ENCODE peak calls at places on chromosomes 2 and 18, in eight cellular contexts. G is thoracic aorta, Y is T-helper 17 cell, I is EH, L is retina, F is lower leg skin, A is sciatic nerve, U is type B pancreatic cell. Z is an unnamed sample.

GRCh38 chr2:40384714-40385113 is 67.2 kb downstream of the SLC8A1 start:
- DNase-seq in Y (no peak), F (no peak), U (no peak), A (no peak), G (no peak), I (peak), L (no peak), Z (no peak)

GRCh38 chr18:24341361-24341760 is 56.3 kb downstream of the OSBPL1A start:
- DNase-seq in L (no peak), I (peak), G (no peak), F (no peak), U (no peak), Y (no peak), A (no peak), Z (no peak)

GRCh38 chr18:62925031-62925688 is 209.8 kb downstream of the PHLPP1 start:
- DNase-seq in U (no peak), F (no peak), Y (no peak), L (no peak), G (no peak), A (no peak), I (peak), Z (no peak)

GRCh38 chr2:69741281-69742169 is at the start of gene ANXA4:
- DNase-seq in I (peak), F (peak), L (peak), U (peak), G (peak), Y (peak), A (peak), Z (peak)

GRCh38 chr2:151526572-151527090 is 116.9 kb downstream of the RIF1 start:
- DNase-seq in I (no peak), G (no peak), F (no peak), Y (no peak), L (no peak), U (no peak), A (no peak), Z (no peak)

GRCh38 chr18:69557246-69557781 is 156.6 kb downstream of the DOK6 start:
- DNase-seq in F (no peak), I (no peak), U (no peak), L (peak), G (no peak), A (no peak), Y (no peak), Z (no peak)

GRCh38 chr2:73979686-73980085 is 5.0 kb upstream of the TET3 start:
- DNase-seq in U (no peak), G (no peak), A (no peak), Y (no peak), F (no peak), I (peak), L (no peak), Z (no peak)

GRCh38 chr2:238970553-238971081 is 122.7 kb downstream of the TWIST2 start:
- DNase-seq in L (peak), I (peak), U (no peak), G (no peak), A (peak), F (peak), Y (no peak), Z (peak)

GRCh38 chr18:2846638-2847340 is at the start of gene EMILIN2:
- DNase-seq in Y (no peak), A (peak), L (peak), G (peak), F (peak), U (no peak), I (peak), Z (peak)

GRCh38 chr2:79817288-79817687 is 304.4 kb downstream of the CTNNA2 start:
- DNase-seq in U (no peak), G (no peak), L (no peak), I (no peak), Y (no peak), A (no peak), F (no peak), Z (no peak)

GRCh38 chr18:27213123-27213717 is 28.1 kb upstream of the CHST9 start:
- DNase-seq in A (no peak), L (no peak), Y (no peak), G (no peak), U (no peak), F (no peak), I (no peak), Z (no peak)

GRCh38 chr18:35047697-35048292 is 6.6 kb downstream of the MAPRE2 start:
- DNase-seq in L (no peak), Y (no peak), G (no peak), U (no peak), A (no peak), I (no peak), F (no peak), Z (no peak)

Z was measured in suprapubic skin.